ENCODE peak calls at places on chromosomes 6 and 20, in five cellular contexts. K is HEK293T, S is D341Med, T is neuronal stem cell, Q is HFFc6. V is an unnamed sample.

GRCh38 chr6:53795702-53796450 is 1.1 kb downstream of the LRRC1 start:
- DNase-seq in K (no peak), S (peak), T (peak), Q (no peak), V (no peak)

GRCh38 chr20:47703748-47704147 is 81.5 kb downstream of the SULF2 start:
- DNase-seq in K (no peak), S (no peak), T (no peak), Q (no peak), V (peak)

GRCh38 chr6:28232785-28233184 is 7.7 kb downstream of the ZSCAN9 start:
- DNase-seq in K (no peak), S (no peak), T (no peak), Q (no peak), V (no peak)

GRCh38 chr6:124792386-124792785 is 169.9 kb upstream of the RNF217 start:
- DNase-seq in K (no peak), S (no peak), T (no peak), Q (no peak), V (peak)

GRCh38 chr6:106974337-106974998 is at the start of gene CD24:
- DNase-seq in K (peak), S (peak), T (peak), Q (no peak), V (no peak)

GRCh38 chr6:126553856-126554255 is 213.9 kb downstream of the CENPW start:
- DNase-seq in K (no peak), S (no peak), T (no peak), Q (no peak), V (no peak)

GRCh38 chr6:129747588-129748112 is 37.7 kb upstream of the ARHGAP18 start:
- DNase-seq in K (no peak), S (no peak), T (no peak), Q (no peak), V (no peak)

GRCh38 chr6:7058250-7058923 is 49.4 kb upstream of the RREB1 start:
- DNase-seq in K (no peak), S (no peak), T (no peak), Q (peak), V (peak)

GRCh38 chr20:24768226-24768625 is 180.8 kb upstream of the CST7 start:
- DNase-seq in K (no peak), S (no peak), T (no peak), Q (no peak), V (peak)

GRCh38 chr20:52434041-52434425 is 242.5 kb upstream of the ZFP64 start:
- DNase-seq in K (no peak), S (no peak), T (no peak), Q (no peak), V (no peak)

GRCh38 chr6:75436869-75437268 is 56.7 kb downstream of the FILIP1 start:
- DNase-seq in K (no peak), S (no peak), T (no peak), Q (no peak), V (no peak)

GRCh38 chr6:134451529-134451928 is 133.6 kb upstream of the SGK1 start:
- DNase-seq in K (no peak), S (no peak), T (no peak), Q (no peak), V (no peak)

GRCh38 chr6:38522322-38522721 is 117.4 kb downstream of the BTBD9 start:
- DNase-seq in K (no peak), S (no peak), T (no peak), Q (no peak), V (peak)

GRCh38 chr6:19327246-19327645 is 509.9 kb upstream of the ID4 start:
- DNase-seq in K (no peak), S (no peak), T (no peak), Q (no peak), V (peak)

GRCh38 chr6:149899486-149899885 is 1.6 kb upstream of the RAET1E start:
- DNase-seq in K (no peak), S (no peak), T (no peak), Q (no peak), V (no peak)

GRCh38 chr6:45479834-45480696 is 102.3 kb upstream of the SUPT3H start:
- DNase-seq in K (no peak), S (peak), T (no peak), Q (peak), V (peak)

V was measured in fibroblast of lung.